ENCODE peak calls at places on chromosomes 12 and 14, in six cellular contexts. F is thyroid gland, Q is breast epithelium, W is K562, D is prostate gland, X is psoas muscle. Y is an unnamed sample.

GRCh38 chr12:6229823-6230222 is 29.6 kb downstream of the CD9 start:
- DNase-seq in F (peak), Q (no peak), W (no peak), D (peak), X (peak), Y (no peak)

GRCh38 chr14:63438065-63438757 is 105.0 kb downstream of the PPP2R5E start:
- DNase-seq in F (peak), Q (peak), W (peak), D (peak), X (peak), Y (no peak)

GRCh38 chr14:21267886-21268611 is 1.2 kb downstream of the HNRNPC start:
- DNase-seq in F (no peak), Q (no peak), W (no peak), D (no peak), X (no peak), Y (no peak)

GRCh38 chr12:120736404-120737331 is 11.0 kb downstream of the ACADS start:
- DNase-seq in F (no peak), Q (no peak), W (no peak), D (no peak), X (no peak), Y (no peak)

GRCh38 chr14:51869426-51870113 is 9.2 kb downstream of the GNG2 start:
- DNase-seq in F (no peak), Q (no peak), W (no peak), D (no peak), X (no peak), Y (no peak)

GRCh38 chr12:6281081-6281809 is 29.2 kb upstream of the PLEKHG6 start:
- DNase-seq in F (no peak), Q (no peak), W (no peak), D (no peak), X (no peak), Y (no peak)

GRCh38 chr12:32917094-32917611 is 20.6 kb upstream of the PKP2 start:
- DNase-seq in F (no peak), Q (peak), W (no peak), D (no peak), X (no peak), Y (no peak)

GRCh38 chr14:56423591-56423991 is 156.0 kb upstream of the TMEM260 start:
- DNase-seq in F (no peak), Q (no peak), W (no peak), D (no peak), X (no peak), Y (no peak)

GRCh38 chr12:93786669-93787397 is 109.7 kb downstream of the CRADD start:
- DNase-seq in F (no peak), Q (no peak), W (no peak), D (no peak), X (no peak), Y (no peak)

GRCh38 chr14:80959448-80960006 is 4.1 kb downstream of the TSHR start:
- DNase-seq in F (peak), Q (no peak), W (no peak), D (no peak), X (no peak), Y (no peak)

GRCh38 chr12:108643941-108644742 is 10.4 kb upstream of the SELPLG start:
- DNase-seq in F (peak), Q (no peak), W (no peak), D (no peak), X (peak), Y (no peak)

GRCh38 chr12:5497329-5498058 is 65.6 kb downstream of the NTF3 start:
- DNase-seq in F (no peak), Q (no peak), W (no peak), D (no peak), X (peak), Y (no peak)

GRCh38 chr12:110639336-110640178 is 25.6 kb downstream of the TCTN1 start:
- DNase-seq in F (no peak), Q (no peak), W (no peak), D (no peak), X (no peak), Y (no peak)

GRCh38 chr14:63273717-63274673 is 44.7 kb downstream of the GPHB5 start:
- DNase-seq in F (no peak), Q (peak), W (no peak), D (no peak), X (no peak), Y (no peak)

DNA sequence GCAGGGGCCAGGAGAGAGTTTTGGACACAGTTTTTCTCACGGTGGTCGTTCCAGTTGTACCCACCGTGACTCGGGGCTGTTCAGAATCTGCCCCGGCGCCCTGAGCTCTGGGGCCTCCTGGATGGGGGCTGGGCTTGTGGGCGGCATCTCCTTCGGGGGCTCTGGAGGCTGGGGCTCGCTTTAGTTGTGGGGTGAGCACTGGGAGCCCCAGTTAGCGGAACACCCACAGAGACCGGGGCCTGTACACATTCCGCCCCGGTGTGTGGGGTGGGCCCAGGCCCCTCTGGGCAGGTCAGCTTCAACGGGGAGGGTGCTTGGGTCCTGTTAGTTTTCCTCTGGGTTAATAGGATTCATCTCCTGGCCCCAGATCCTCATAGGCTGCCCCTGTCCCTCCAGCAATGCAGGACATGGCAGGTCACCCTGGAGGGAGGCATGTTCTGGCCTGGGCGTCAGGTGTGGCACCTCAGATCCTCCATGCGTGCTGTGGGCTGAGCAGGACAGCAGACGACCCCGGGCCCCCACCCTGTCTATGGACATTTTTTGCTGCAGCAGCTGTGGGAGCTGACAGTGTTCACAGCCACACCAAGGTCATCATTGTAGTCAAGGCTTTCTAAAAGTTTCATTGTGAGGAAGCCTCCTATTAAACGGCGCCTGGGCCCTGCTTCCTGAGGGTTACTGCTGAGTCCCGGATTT is 393.2 kb downstream of the TMEM121 start:
- DNase-seq in F (no peak), Q (no peak), W (no peak), D (no peak), X (no peak), Y (no peak)
- TF ChIP-seq CTCF in F (no peak), Q (no peak), W (no peak), D (no peak), X (no peak), Y (no peak)

GRCh38 chr12:48084066-48084465 is 21.8 kb downstream of the SENP1 start:
- DNase-seq in F (no peak), Q (no peak), W (no peak), D (no peak), X (no peak), Y (no peak)
- TF ChIP-seq CTCF in F (peak), Q (no peak), W (no peak), D (no peak), X (peak), Y (peak)

GRCh38 chr12:17352164-17352563 is 737.8 kb downstream of the RERGL start:
- DNase-seq in F (no peak), Q (no peak), W (no peak), D (no peak), X (no peak), Y (no peak)

GRCh38 chr12:17342381-17342961 is 736.5 kb upstream of the LMO3 start:
- DNase-seq in F (no peak), Q (no peak), W (no peak), D (no peak), X (no peak), Y (no peak)

GRCh38 chr12:17344649-17345048 is 738.7 kb upstream of the LMO3 start:
- DNase-seq in F (no peak), Q (no peak), W (no peak), D (no peak), X (no peak), Y (no peak)

GRCh38 chr12:17348311-17348710 is 741.7 kb downstream of the RERGL start:
- DNase-seq in F (no peak), Q (no peak), W (no peak), D (no peak), X (no peak), Y (no peak)
- TF ChIP-seq CTCF in F (no peak), Q (no peak), W (no peak), D (no peak), X (no peak), Y (no peak)

GRCh38 chr12:51915951-51916350 is 8.6 kb downstream of the ACVRL1 start:
- DNase-seq in F (no peak), Q (no peak), W (no peak), D (no peak), X (no peak), Y (no peak)
- TF ChIP-seq CTCF in F (no peak), Q (no peak), W (no peak), D (no peak), X (no peak), Y (no peak)

GRCh38 chr12:55636853-55637252 is at the start of gene OR10P1:
- DNase-seq in F (no peak), Q (no peak), W (no peak), D (no peak), X (no peak), Y (no peak)

GRCh38 chr12:55634186-55634585 is 2.5 kb upstream of the OR10P1 start:
- DNase-seq in F (no peak), Q (no peak), W (no peak), D (no peak), X (no peak), Y (no peak)

GRCh38 chr12:55641595-55641994 is 4.9 kb downstream of the OR10P1 start:
- DNase-seq in F (no peak), Q (no peak), W (no peak), D (no peak), X (no peak), Y (no peak)

GRCh38 chr12:55636116-55636655 is 506 bp upstream of the OR10P1 start:
- DNase-seq in F (no peak), Q (no peak), W (no peak), D (no peak), X (no peak), Y (no peak)

GRCh38 chr12:55637467-55637866 is 775 bp downstream of the OR10P1 start:
- DNase-seq in F (no peak), Q (no peak), W (no peak), D (no peak), X (no peak), Y (no peak)
- TF ChIP-seq CTCF in F (no peak), Q (no peak), W (no peak), D (no peak), X (no peak), Y (no peak)

DNA sequence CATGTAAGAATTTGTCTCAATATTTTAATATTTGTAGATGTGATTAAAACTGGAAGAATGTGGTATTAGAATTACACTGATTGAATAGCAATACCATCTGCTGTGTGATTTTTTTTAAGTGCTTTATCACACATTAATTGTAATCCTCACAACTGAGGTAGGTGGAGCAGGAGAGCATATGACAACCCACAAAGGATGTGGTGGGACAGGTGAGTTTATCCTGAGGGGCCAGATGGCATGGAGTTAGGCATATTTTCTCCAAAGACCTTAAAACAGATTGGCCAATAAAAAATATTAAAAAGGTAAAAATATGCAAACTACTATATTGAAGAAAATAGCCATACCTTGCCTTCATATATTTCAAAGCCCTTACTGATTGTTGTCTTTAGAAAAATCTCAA is 7.8 kb downstream of the LRRC10 start:
- DNase-seq in F (no peak), Q (no peak), W (no peak), D (no peak), X (no peak), Y (no peak)
- TF ChIP-seq CTCF in F (no peak), Q (no peak), W (no peak), D (no peak), X (no peak), Y (no peak)

DNA sequence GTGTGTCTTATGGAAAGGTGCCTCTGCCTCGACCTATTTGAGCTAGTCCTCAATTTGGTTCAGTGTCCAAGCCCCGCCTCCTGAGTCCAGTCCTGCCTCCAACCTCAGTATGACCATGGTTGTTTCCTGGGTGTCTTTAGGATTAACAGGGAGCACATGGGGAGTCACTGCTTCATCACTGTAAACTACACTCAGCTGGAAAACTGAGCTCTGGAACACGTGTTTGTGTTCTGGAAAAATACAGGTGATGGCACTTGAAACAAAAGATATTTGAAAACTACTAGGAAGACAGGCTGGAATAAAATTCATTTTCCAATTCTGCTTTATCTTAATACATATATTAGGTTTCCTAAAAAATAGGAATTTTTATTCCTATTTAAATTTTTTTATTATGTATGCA is 1187.3 kb upstream of the TMEM132C start:
- DNase-seq in F (no peak), Q (no peak), W (no peak), D (no peak), X (no peak), Y (no peak)
- TF ChIP-seq CTCF in F (no peak), Q (no peak), W (no peak), D (no peak), X (no peak), Y (no peak)

Y was measured in type B pancreatic cell.